ENCODE peak calls at places on chromosomes 2 and 18, in seven cellular contexts. V, G, B, F, O, D and R are unnamed samples.

GRCh38 chr2:137178955-137179377 is 413.6 kb downstream of the THSD7B start:
- DNase-seq in F (no peak), D (no peak), B (no peak), V (no peak), O (peak; percentile 60), G (no peak), R (no peak)

GRCh38 chr2:138711812-138712211 is 68.4 kb downstream of the NXPH2 start:
- DNase-seq in G (no peak), V (no peak), B (no peak), O (no peak), D (no peak), F (no peak), R (no peak)

GRCh38 chr2:74915743-74916142 is 42.7 kb upstream of the POLE4 start:
- DNase-seq in B (no peak), V (no peak), O (no peak), D (no peak), F (no peak), G (no peak), R (no peak)

GRCh38 chr2:72117718-72118117 is 29.9 kb downstream of the CYP26B1 start:
- DNase-seq in G (no peak), F (no peak), B (no peak), V (no peak), D (no peak), O (no peak), R (no peak)

GRCh38 chr2:215621389-215621788 is 185.5 kb upstream of the FN1 start:
- DNase-seq in F (no peak), V (no peak), G (no peak), B (no peak), O (no peak), D (no peak), R (no peak)

GRCh38 chr18:23703057-23703986 is 14.1 kb downstream of the LAMA3 start:
- DNase-seq in V (peak; percentile 43), B (no peak), D (peak; percentile 57), O (peak; percentile 77), F (no peak), G (peak; percentile 57), R (peak; percentile 59)

GRCh38 chr2:27377618-27378095 is 2.9 kb downstream of the ZNF513 start:
- DNase-seq in B (no peak), V (no peak), O (no peak), F (peak; percentile 74), D (no peak), G (no peak), R (no peak)

GRCh38 chr18:62721837-62722795 is 6.8 kb downstream of the PHLPP1 start:
- DNase-seq in D (no peak), O (no peak), B (no peak), F (no peak), G (no peak), V (no peak), R (no peak)

GRCh38 chr2:239731422-239731821 is 293.7 kb downstream of the NDUFA10 start:
- DNase-seq in V (no peak), B (no peak), O (no peak), G (no peak), F (peak; percentile 40), D (no peak), R (no peak)

GRCh38 chr2:10912076-10912731 is 470 bp downstream of the KCNF1 start:
- DNase-seq in V (no peak), F (no peak), B (no peak), O (no peak), G (no peak), D (no peak), R (no peak)

GRCh38 chr2:127324635-127325034 is 30.7 kb upstream of the ERCC3 start:
- DNase-seq in V (peak; percentile 25), O (peak; percentile 77), F (no peak), B (no peak), D (no peak), G (peak; percentile 49), R (peak; percentile 44)

GRCh38 chr2:118979177-118979861 is 37.3 kb downstream of the MARCO start:
- DNase-seq in D (no peak), B (no peak), F (no peak), O (no peak), G (no peak), V (no peak), R (no peak)

GRCh38 chr2:185618630-185619029 is 120.0 kb upstream of the FSIP2 start:
- DNase-seq in O (no peak), G (no peak), F (no peak), V (no peak), D (no peak), B (no peak), R (no peak)

GRCh38 chr2:224594840-224595239 is 9.7 kb upstream of the CUL3 start:
- DNase-seq in V (no peak), B (no peak), F (no peak), O (no peak), D (no peak), G (no peak), R (no peak)
- H3K4me3 ChIP-seq in V (no peak overlapping the region), B (no peak overlapping the region), F (no peak overlapping the region), O (no peak overlapping the region), D (no peak overlapping the region), G (no peak overlapping the region), R (no peak overlapping the region)

GRCh38 chr2:180125245-180125962 is 118.3 kb upstream of the CWC22 start:
- DNase-seq in V (peak; percentile 35), G (peak; percentile 69), O (peak; percentile 98), B (peak; percentile 51), D (peak; percentile 63), F (peak; percentile 64), R (peak; percentile 85)
- H3K4me3 ChIP-seq in V (peak overlapping the region; percentile 19), G (no peak overlapping the region), O (no peak overlapping the region), B (no peak overlapping the region), D (no peak overlapping the region), F (no peak overlapping the region), R (no peak overlapping the region)

DNA sequence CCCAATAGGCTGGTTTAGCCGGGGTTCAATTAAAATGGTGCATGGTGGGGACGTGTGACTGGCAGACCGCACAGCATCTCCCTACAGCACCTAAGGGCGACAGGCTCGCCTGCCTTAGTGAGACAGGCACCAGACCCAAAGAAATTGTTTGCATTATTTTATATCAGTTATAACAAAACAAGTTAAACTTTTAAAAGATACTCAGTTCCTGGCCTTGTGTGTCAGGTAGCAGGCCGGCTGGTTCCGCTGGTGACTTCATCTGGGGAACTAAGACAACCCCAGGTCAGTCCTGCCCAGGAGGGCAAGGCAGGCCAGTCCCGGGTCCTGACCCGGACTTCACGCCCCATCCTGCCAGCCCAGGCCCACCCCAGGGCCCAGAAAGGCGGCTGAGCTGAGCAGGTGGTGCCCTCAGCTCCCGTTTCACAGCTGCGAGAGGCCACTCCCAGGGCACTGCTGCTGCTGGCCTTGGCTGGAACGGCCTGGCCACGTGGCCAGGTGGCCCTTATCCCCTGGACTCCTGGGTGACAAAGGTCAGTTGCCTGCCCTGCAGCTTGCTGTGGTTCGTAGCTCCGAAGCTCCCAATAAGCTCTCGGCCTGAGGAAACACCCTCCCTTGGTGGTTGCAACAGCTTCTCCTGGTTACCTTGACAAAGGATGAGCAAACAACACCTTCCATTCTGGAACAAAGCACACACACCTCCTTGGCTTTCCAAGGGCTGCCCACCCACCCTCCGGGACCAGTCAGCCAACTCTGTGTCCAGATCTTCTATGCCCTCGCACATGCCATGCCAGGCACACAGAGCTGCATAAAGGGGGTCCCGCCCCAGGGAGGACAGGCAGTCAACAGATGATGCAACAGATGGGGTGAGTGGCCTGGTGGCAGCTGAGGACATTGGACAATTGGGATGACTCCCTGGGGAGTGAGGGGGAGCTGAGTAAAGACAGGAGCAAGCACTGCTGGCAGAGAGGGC is 11.3 kb upstream of the AGXT start:
- DNase-seq in G (no peak), D (no peak), V (no peak), F (no peak), O (no peak), B (no peak), R (no peak)
- H3K4me3 ChIP-seq in G (no peak overlapping the region), D (no peak overlapping the region), V (no peak overlapping the region), F (no peak overlapping the region), O (no peak overlapping the region), B (no peak overlapping the region), R (no peak overlapping the region)

DNA sequence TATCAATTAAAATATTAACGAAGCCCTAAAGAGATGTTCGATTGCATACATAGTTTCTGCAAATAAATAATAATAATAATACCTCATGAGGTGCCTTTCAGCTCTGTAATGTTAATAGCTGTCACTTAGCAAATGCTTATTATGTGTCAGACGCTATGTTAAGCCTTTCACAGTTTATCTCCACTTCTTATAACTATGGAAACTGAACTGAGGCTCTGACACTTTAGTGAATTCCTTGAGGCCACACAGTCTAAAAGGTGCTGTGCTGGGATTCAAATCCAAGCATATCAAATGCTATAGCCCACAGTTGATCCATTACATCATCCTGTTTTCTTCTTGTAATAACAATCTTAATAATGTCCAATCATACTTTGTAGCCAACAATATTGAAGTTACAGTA is 1571.5 kb upstream of the NXPH2 start:
- DNase-seq in G (no peak), B (no peak), V (no peak), O (no peak), F (no peak), D (no peak), R (no peak)
- H3K4me3 ChIP-seq in G (no peak overlapping the region), B (no peak overlapping the region), V (no peak overlapping the region), O (no peak overlapping the region), F (no peak overlapping the region), D (no peak overlapping the region), R (no peak overlapping the region)

GRCh38 chr2:176161817-176162626 is 4.9 kb downstream of the HOXD3 start:
- DNase-seq in F (no peak), G (no peak), O (no peak), D (no peak), B (no peak), V (no peak), R (no peak)

GRCh38 chr2:176161041-176161785 is 4.1 kb downstream of the HOXD3 start:
- DNase-seq in F (no peak), G (no peak), O (no peak), B (no peak), V (no peak), D (no peak), R (no peak)

GRCh38 chr2:176158855-176159677 is 2.0 kb downstream of the HOXD3 start:
- DNase-seq in F (no peak), D (no peak), V (no peak), B (no peak), O (no peak), G (no peak), R (no peak)

GRCh38 chr2:176159678-176160250 is 2.7 kb downstream of the HOXD3 start:
- DNase-seq in B (no peak), D (no peak), G (no peak), O (no peak), V (no peak), F (no peak), R (no peak)

DNA sequence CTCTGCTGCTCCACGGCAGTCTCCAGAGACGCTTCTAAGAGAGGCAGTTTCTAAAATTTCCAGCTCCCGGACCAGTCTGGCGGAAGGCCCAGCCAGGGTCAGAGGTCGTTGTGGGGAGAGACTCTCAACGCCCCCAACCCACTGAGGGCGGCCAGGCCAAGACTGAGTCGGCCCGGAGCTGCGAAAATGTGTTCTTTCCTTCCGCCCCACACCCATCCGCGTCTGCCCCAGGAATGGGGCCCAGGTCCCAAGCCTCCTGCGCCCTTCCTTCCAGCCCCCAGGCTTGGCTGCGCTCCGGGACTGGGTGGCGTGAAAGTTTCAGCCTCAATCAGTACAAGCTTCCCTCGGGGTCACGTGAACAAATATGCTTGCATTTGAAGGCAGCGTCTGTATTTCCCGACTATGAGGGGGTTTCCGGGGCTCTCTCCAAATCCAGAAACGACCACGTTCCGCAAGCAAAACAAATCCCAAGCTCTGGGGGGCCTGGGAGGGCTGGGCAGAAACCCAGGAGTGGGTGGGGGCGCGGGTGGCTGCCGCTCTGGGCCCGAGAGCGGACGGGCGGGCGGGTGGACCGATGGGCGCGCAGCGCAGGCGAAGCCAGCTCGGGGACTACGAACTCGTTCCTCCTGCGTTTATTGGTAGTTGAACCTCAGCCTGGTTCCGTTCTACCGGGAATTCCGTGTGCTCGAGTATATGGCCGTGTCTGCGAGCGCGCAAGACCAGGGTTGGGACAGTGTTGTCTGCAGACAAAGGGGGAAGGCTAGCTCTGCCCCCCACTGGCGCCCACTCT is 3.3 kb downstream of the HOXD3 start:
- DNase-seq in F (peak; percentile 78), O (no peak), D (no peak), G (no peak), V (no peak), B (no peak), R (no peak)
- H3K4me3 ChIP-seq in F (peak overlapping the region; percentile 65), O (no peak overlapping the region), D (no peak overlapping the region), G (no peak overlapping the region), V (no peak overlapping the region), B (no peak overlapping the region), R (no peak overlapping the region)